ENCODE peak calls at places on chromosomes 6 and 20, in six cellular contexts. One of them, this sample, is unnamed.

GRCh38 chr20:39633689-39634088 is 671.5 kb downstream of the DHX35 start:
- DNase-seq in amniotic stem cell: no peak
- DNase-seq in SIG-M5: no peak
- DNase-seq in A549: no peak
- DNase-seq in mucosa of descending colon: no peak
- DNase-seq in kidney glomerular epithelial cell: no peak
- DNase-seq in this sample: no peak

GRCh38 chr6:97850458-97851218 is 567.6 kb upstream of the MMS22L start:
- DNase-seq in mucosa of descending colon: no peak
- DNase-seq in A549: no peak
- DNase-seq in SIG-M5: no peak
- DNase-seq in kidney glomerular epithelial cell: no peak
- DNase-seq in amniotic stem cell: no peak
- DNase-seq in this sample: no peak

GRCh38 chr20:63472862-63473390 is 471 bp upstream of the KCNQ2 start:
- DNase-seq in kidney glomerular epithelial cell: no peak
- DNase-seq in amniotic stem cell: no peak
- DNase-seq in A549: no peak
- DNase-seq in mucosa of descending colon: no peak
- DNase-seq in SIG-M5: no peak
- DNase-seq in this sample: no peak

GRCh38 chr6:140183881-140184280 is 809.4 kb upstream of the CITED2 start:
- DNase-seq in SIG-M5: no peak
- DNase-seq in mucosa of descending colon: no peak
- DNase-seq in amniotic stem cell: no peak
- DNase-seq in A549: no peak
- DNase-seq in kidney glomerular epithelial cell: peak
- DNase-seq in this sample: no peak

GRCh38 chr6:120405947-120406346 is 928.3 kb downstream of the TBC1D32 start:
- DNase-seq in SIG-M5: no peak
- DNase-seq in mucosa of descending colon: no peak
- DNase-seq in kidney glomerular epithelial cell: no peak
- DNase-seq in A549: peak
- DNase-seq in amniotic stem cell: no peak
- DNase-seq in this sample: no peak

GRCh38 chr6:110513001-110513400 is 36.6 kb upstream of the SLC22A16 start:
- DNase-seq in SIG-M5: no peak
- DNase-seq in amniotic stem cell: no peak
- DNase-seq in kidney glomerular epithelial cell: no peak
- DNase-seq in A549: no peak
- DNase-seq in mucosa of descending colon: no peak
- DNase-seq in this sample: no peak

GRCh38 chr6:35058041-35058675 is 83.0 kb downstream of the TCP11 start:
- DNase-seq in A549: no peak
- DNase-seq in SIG-M5: no peak
- DNase-seq in mucosa of descending colon: no peak
- DNase-seq in amniotic stem cell: no peak
- DNase-seq in kidney glomerular epithelial cell: no peak
- DNase-seq in this sample: no peak

GRCh38 chr6:46454691-46455090 is 36.6 kb downstream of the RCAN2 start:
- DNase-seq in amniotic stem cell: no peak
- DNase-seq in A549: no peak
- DNase-seq in mucosa of descending colon: no peak
- DNase-seq in kidney glomerular epithelial cell: no peak
- DNase-seq in SIG-M5: no peak
- DNase-seq in this sample: no peak

GRCh38 chr20:40797425-40797824 is 108.4 kb upstream of the MAFB start:
- DNase-seq in SIG-M5: no peak
- DNase-seq in kidney glomerular epithelial cell: no peak
- DNase-seq in A549: peak
- DNase-seq in amniotic stem cell: no peak
- DNase-seq in mucosa of descending colon: no peak
- DNase-seq in this sample: no peak

GRCh38 chr6:13979284-13980171 is 54.8 kb downstream of the RNF182 start:
- DNase-seq in kidney glomerular epithelial cell: no peak
- DNase-seq in SIG-M5: no peak
- DNase-seq in mucosa of descending colon: no peak
- DNase-seq in amniotic stem cell: no peak
- DNase-seq in A549: no peak
- DNase-seq in this sample: no peak

GRCh38 chr6:147080215-147080614 is 124.0 kb upstream of the STXBP5 start:
- DNase-seq in A549: no peak
- DNase-seq in amniotic stem cell: no peak
- DNase-seq in kidney glomerular epithelial cell: no peak
- DNase-seq in SIG-M5: no peak
- DNase-seq in mucosa of descending colon: no peak
- DNase-seq in this sample: no peak

GRCh38 chr20:64246616-64247311 is 8.8 kb upstream of the PCMTD2 start:
- DNase-seq in SIG-M5: no peak
- DNase-seq in kidney glomerular epithelial cell: no peak
- DNase-seq in amniotic stem cell: no peak
- DNase-seq in mucosa of descending colon: no peak
- DNase-seq in A549: no peak
- DNase-seq in this sample: peak

GRCh38 chr6:100257661-100258395 is 206.9 kb downstream of the SIM1 start:
- DNase-seq in amniotic stem cell: peak
- DNase-seq in mucosa of descending colon: no peak
- DNase-seq in kidney glomerular epithelial cell: peak
- DNase-seq in A549: peak
- DNase-seq in SIG-M5: peak
- DNase-seq in this sample: no peak

GRCh38 chr6:33752139-33753015 is 5.7 kb upstream of the IP6K3 start:
- DNase-seq in amniotic stem cell: no peak
- DNase-seq in A549: no peak
- DNase-seq in SIG-M5: no peak
- DNase-seq in mucosa of descending colon: peak
- DNase-seq in kidney glomerular epithelial cell: no peak
- DNase-seq in this sample: no peak

GRCh38 chr6:127277878-127278843 is 11.5 kb downstream of the RNF146 start:
- DNase-seq in amniotic stem cell: no peak
- DNase-seq in mucosa of descending colon: no peak
- DNase-seq in SIG-M5: no peak
- DNase-seq in kidney glomerular epithelial cell: no peak
- DNase-seq in A549: no peak
- DNase-seq in this sample: no peak

GRCh38 chr6:108655840-108656650 is 95.3 kb downstream of the FOXO3 start:
- DNase-seq in A549: no peak
- DNase-seq in kidney glomerular epithelial cell: no peak
- DNase-seq in amniotic stem cell: peak
- DNase-seq in SIG-M5: no peak
- DNase-seq in mucosa of descending colon: no peak
- DNase-seq in this sample: no peak

GRCh38 chr6:84065718-84066290 is 32.2 kb downstream of the MRAP2 start:
- DNase-seq in SIG-M5: no peak
- DNase-seq in kidney glomerular epithelial cell: no peak
- DNase-seq in amniotic stem cell: no peak
- DNase-seq in mucosa of descending colon: no peak
- DNase-seq in A549: no peak
- DNase-seq in this sample: no peak

GRCh38 chr6:80991316-80991715 is 761.2 kb downstream of the TENT5A start:
- DNase-seq in kidney glomerular epithelial cell: no peak
- DNase-seq in mucosa of descending colon: no peak
- DNase-seq in SIG-M5: no peak
- DNase-seq in amniotic stem cell: no peak
- DNase-seq in A549: no peak
- DNase-seq in this sample: no peak

GRCh38 chr6:39847216-39847615 is 55.0 kb downstream of the DAAM2 start:
- DNase-seq in mucosa of descending colon: no peak
- DNase-seq in kidney glomerular epithelial cell: no peak
- DNase-seq in SIG-M5: no peak
- DNase-seq in A549: no peak
- DNase-seq in amniotic stem cell: no peak
- DNase-seq in this sample: no peak

GRCh38 chr20:3226093-3226492 is 12.9 kb downstream of the SLC4A11 start:
- DNase-seq in SIG-M5: no peak
- DNase-seq in amniotic stem cell: no peak
- DNase-seq in A549: no peak
- DNase-seq in mucosa of descending colon: no peak
- DNase-seq in kidney glomerular epithelial cell: no peak
- DNase-seq in this sample: no peak

GRCh38 chr6:105601541-105602174 is 198.8 kb upstream of the PREP start:
- DNase-seq in amniotic stem cell: peak
- DNase-seq in SIG-M5: peak
- DNase-seq in A549: peak
- DNase-seq in kidney glomerular epithelial cell: peak
- DNase-seq in mucosa of descending colon: no peak
- DNase-seq in this sample: peak

GRCh38 chr20:19987046-19987445 is 30.1 kb upstream of the NAA20 start:
- DNase-seq in SIG-M5: no peak
- DNase-seq in mucosa of descending colon: no peak
- DNase-seq in kidney glomerular epithelial cell: no peak
- DNase-seq in amniotic stem cell: no peak
- DNase-seq in A549: no peak
- DNase-seq in this sample: no peak

GRCh38 chr6:158008894-158009891 is 27.5 kb downstream of the SYNJ2 start:
- DNase-seq in mucosa of descending colon: peak
- DNase-seq in A549: no peak
- DNase-seq in kidney glomerular epithelial cell: no peak
- DNase-seq in SIG-M5: no peak
- DNase-seq in amniotic stem cell: peak
- DNase-seq in this sample: peak

GRCh38 chr6:128171182-128171581 is 270.3 kb upstream of the THEMIS start:
- DNase-seq in kidney glomerular epithelial cell: no peak
- DNase-seq in SIG-M5: no peak
- DNase-seq in A549: no peak
- DNase-seq in amniotic stem cell: no peak
- DNase-seq in mucosa of descending colon: no peak
- DNase-seq in this sample: no peak

GRCh38 chr20:48944663-48945297 is 23.3 kb downstream of the ARFGEF2 start:
- DNase-seq in kidney glomerular epithelial cell: no peak
- DNase-seq in SIG-M5: no peak
- DNase-seq in A549: no peak
- DNase-seq in mucosa of descending colon: no peak
- DNase-seq in amniotic stem cell: no peak
- DNase-seq in this sample: no peak

GRCh38 chr20:49859807-49860206 is 47.2 kb downstream of the SLC9A8 start:
- DNase-seq in A549: no peak
- DNase-seq in mucosa of descending colon: no peak
- DNase-seq in kidney glomerular epithelial cell: no peak
- DNase-seq in SIG-M5: no peak
- DNase-seq in amniotic stem cell: no peak
- DNase-seq in this sample: no peak

GRCh38 chr6:87697581-87698552 is 4.2 kb downstream of the AKIRIN2 start:
- DNase-seq in kidney glomerular epithelial cell: no peak
- DNase-seq in mucosa of descending colon: no peak
- DNase-seq in A549: no peak
- DNase-seq in amniotic stem cell: peak
- DNase-seq in SIG-M5: no peak
- DNase-seq in this sample: no peak

GRCh38 chr20:31515775-31516107 is 1.5 kb downstream of the HM13 start:
- DNase-seq in amniotic stem cell: no peak
- DNase-seq in SIG-M5: no peak
- DNase-seq in kidney glomerular epithelial cell: no peak
- DNase-seq in A549: no peak
- DNase-seq in mucosa of descending colon: no peak
- DNase-seq in this sample: no peak